ENCODE peak calls at places on chromosomes 3 and 15, in six cellular contexts. One of them, this sample, is unnamed.

GRCh38 chr3:132029182-132029902 is 5.5 kb downstream of the CPNE4 start:
- DNase-seq in epithelial cell of esophagus: peak
- DNase-seq in ovary: peak
- DNase-seq in brain microvascular endothelial cell: peak
- DNase-seq in uterus: peak
- DNase-seq in IMR-90: peak
- DNase-seq in this sample: no peak

GRCh38 chr3:159664011-159664410 is 324.6 kb upstream of the IL12A start:
- DNase-seq in epithelial cell of esophagus: peak
- DNase-seq in ovary: no peak
- DNase-seq in brain microvascular endothelial cell: no peak
- DNase-seq in uterus: no peak
- DNase-seq in IMR-90: peak
- DNase-seq in this sample: no peak

GRCh38 chr3:145798691-145799550 is 362.1 kb downstream of the PLOD2 start:
- DNase-seq in epithelial cell of esophagus: no peak
- DNase-seq in ovary: no peak
- DNase-seq in brain microvascular endothelial cell: no peak
- DNase-seq in uterus: no peak
- DNase-seq in IMR-90: no peak
- DNase-seq in this sample: no peak

GRCh38 chr3:177705976-177706866 is 508.9 kb upstream of the TBL1XR1 start:
- DNase-seq in epithelial cell of esophagus: no peak
- DNase-seq in ovary: peak
- DNase-seq in brain microvascular endothelial cell: peak
- DNase-seq in uterus: peak
- DNase-seq in IMR-90: no peak
- DNase-seq in this sample: no peak

GRCh38 chr3:25428003-25428861 is at the start of gene RARB:
- DNase-seq in epithelial cell of esophagus: peak
- DNase-seq in ovary: peak
- DNase-seq in brain microvascular endothelial cell: peak
- DNase-seq in uterus: peak
- DNase-seq in IMR-90: peak
- DNase-seq in this sample: peak

GRCh38 chr15:40543631-40544294 is 21.1 kb downstream of the CCDC32 start:
- DNase-seq in epithelial cell of esophagus: no peak
- DNase-seq in ovary: no peak
- DNase-seq in brain microvascular endothelial cell: no peak
- DNase-seq in uterus: no peak
- DNase-seq in IMR-90: no peak
- DNase-seq in this sample: no peak

GRCh38 chr3:70543493-70543892 is 231.1 kb upstream of the MDFIC2 start:
- DNase-seq in epithelial cell of esophagus: no peak
- DNase-seq in ovary: no peak
- DNase-seq in brain microvascular endothelial cell: no peak
- DNase-seq in uterus: no peak
- DNase-seq in IMR-90: no peak
- DNase-seq in this sample: no peak

GRCh38 chr3:108518895-108519294 is 8.5 kb upstream of the MYH15 start:
- DNase-seq in epithelial cell of esophagus: peak
- DNase-seq in ovary: no peak
- DNase-seq in brain microvascular endothelial cell: no peak
- DNase-seq in uterus: no peak
- DNase-seq in IMR-90: peak
- DNase-seq in this sample: no peak

GRCh38 chr15:40506964-40507571 is 36.3 kb downstream of the CHST14 start:
- DNase-seq in epithelial cell of esophagus: peak
- DNase-seq in ovary: peak
- DNase-seq in brain microvascular endothelial cell: peak
- DNase-seq in uterus: peak
- DNase-seq in IMR-90: peak
- DNase-seq in this sample: no peak

GRCh38 chr3:58009749-58010535 is 1.7 kb downstream of the FLNB start:
- DNase-seq in epithelial cell of esophagus: peak
- DNase-seq in ovary: no peak
- DNase-seq in brain microvascular endothelial cell: no peak
- DNase-seq in uterus: no peak
- DNase-seq in IMR-90: no peak
- DNase-seq in this sample: no peak

GRCh38 chr3:153274521-153274920 is 112.5 kb downstream of the RAP2B start:
- DNase-seq in epithelial cell of esophagus: no peak
- DNase-seq in ovary: no peak
- DNase-seq in brain microvascular endothelial cell: no peak
- DNase-seq in uterus: no peak
- DNase-seq in IMR-90: no peak
- DNase-seq in this sample: no peak

GRCh38 chr15:89823836-89824606 is 9.4 kb upstream of the ANPEP start:
- DNase-seq in epithelial cell of esophagus: no peak
- DNase-seq in ovary: no peak
- DNase-seq in brain microvascular endothelial cell: no peak
- DNase-seq in uterus: no peak
- DNase-seq in IMR-90: no peak
- DNase-seq in this sample: no peak

GRCh38 chr3:13214847-13215472 is 141.7 kb upstream of the IQSEC1 start:
- DNase-seq in epithelial cell of esophagus: no peak
- DNase-seq in ovary: no peak
- DNase-seq in brain microvascular endothelial cell: no peak
- DNase-seq in uterus: no peak
- DNase-seq in IMR-90: no peak
- DNase-seq in this sample: no peak

GRCh38 chr15:38707802-38708671 is 143.4 kb upstream of the RASGRP1 start:
- DNase-seq in epithelial cell of esophagus: peak
- DNase-seq in ovary: peak
- DNase-seq in brain microvascular endothelial cell: peak
- DNase-seq in uterus: peak
- DNase-seq in IMR-90: peak
- DNase-seq in this sample: no peak

GRCh38 chr3:140711043-140711718 is 33.3 kb downstream of the TRIM42 start:
- DNase-seq in epithelial cell of esophagus: no peak
- DNase-seq in ovary: no peak
- DNase-seq in brain microvascular endothelial cell: no peak
- DNase-seq in uterus: no peak
- DNase-seq in IMR-90: no peak
- DNase-seq in this sample: no peak

GRCh38 chr3:119034256-119035013 is at the start of gene IGSF11:
- DNase-seq in epithelial cell of esophagus: peak
- DNase-seq in ovary: peak
- DNase-seq in brain microvascular endothelial cell: peak
- DNase-seq in uterus: peak
- DNase-seq in IMR-90: peak
- DNase-seq in this sample: peak

GRCh38 chr15:69303337-69304175 is 4.8 kb downstream of the PAQR5 start:
- DNase-seq in epithelial cell of esophagus: no peak
- DNase-seq in ovary: no peak
- DNase-seq in brain microvascular endothelial cell: no peak
- DNase-seq in uterus: no peak
- DNase-seq in IMR-90: peak
- DNase-seq in this sample: no peak
- TF ChIP-seq CTCF in epithelial cell of esophagus: peak
- TF ChIP-seq CTCF in ovary: no peak
- TF ChIP-seq CTCF in brain microvascular endothelial cell: no peak
- TF ChIP-seq CTCF in uterus: no peak
- TF ChIP-seq CTCF in IMR-90: peak
- TF ChIP-seq CTCF in this sample: peak

GRCh38 chr15:60118146-60118545 is 114.0 kb downstream of the FOXB1 start:
- DNase-seq in epithelial cell of esophagus: no peak
- DNase-seq in ovary: no peak
- DNase-seq in brain microvascular endothelial cell: no peak
- DNase-seq in uterus: no peak
- DNase-seq in IMR-90: no peak
- DNase-seq in this sample: no peak
- H3K4me3 ChIP-seq in epithelial cell of esophagus: no peak
- H3K4me3 ChIP-seq in ovary: no peak
- H3K4me3 ChIP-seq in brain microvascular endothelial cell: no peak
- H3K4me3 ChIP-seq in uterus: no peak
- H3K4me3 ChIP-seq in IMR-90: no peak
- H3K4me3 ChIP-seq in this sample: no peak

DNA sequence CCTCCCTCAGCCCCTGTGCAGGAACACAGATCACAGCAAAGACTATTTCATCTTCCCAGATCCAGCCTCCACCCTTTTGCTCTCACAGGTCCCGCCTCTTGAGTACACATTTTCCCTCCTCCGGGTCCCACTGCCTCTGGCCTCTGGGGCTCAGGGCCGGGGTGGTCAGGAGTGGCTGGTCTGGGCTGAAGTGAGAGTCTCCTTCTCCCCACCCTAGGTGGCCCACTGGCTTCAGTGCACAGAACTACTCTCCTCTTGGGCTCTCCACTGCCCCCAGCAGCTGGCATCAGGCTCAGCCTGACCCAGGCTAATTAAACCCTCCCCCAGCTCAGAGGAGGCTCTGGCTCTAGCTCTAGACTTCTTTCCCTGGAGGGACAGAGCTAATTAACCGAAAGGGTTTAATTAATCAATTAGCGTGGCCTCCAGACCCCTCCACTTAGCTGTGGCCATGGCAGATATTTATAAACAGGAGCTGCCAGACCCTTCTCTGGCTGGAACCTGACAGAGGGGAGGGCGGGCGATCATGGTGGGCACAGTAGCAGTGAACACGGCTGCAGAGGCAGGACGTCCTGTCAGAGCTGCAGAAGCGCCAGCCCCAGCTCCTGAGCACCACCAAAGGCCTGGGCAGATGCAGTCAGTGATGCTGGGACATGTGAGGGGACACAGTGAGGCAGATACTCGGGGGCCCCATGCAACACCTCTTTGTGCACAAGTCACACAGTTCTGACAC is 15.1 kb downstream of the DUSP7 start:
- DNase-seq in epithelial cell of esophagus: no peak
- DNase-seq in ovary: no peak
- DNase-seq in brain microvascular endothelial cell: no peak
- DNase-seq in uterus: no peak
- DNase-seq in IMR-90: no peak
- DNase-seq in this sample: no peak
- TF ChIP-seq CTCF in epithelial cell of esophagus: peak
- TF ChIP-seq CTCF in ovary: no peak
- TF ChIP-seq CTCF in brain microvascular endothelial cell: peak
- TF ChIP-seq CTCF in uterus: no peak
- TF ChIP-seq CTCF in IMR-90: peak
- TF ChIP-seq CTCF in this sample: peak

GRCh38 chr3:186646106-186646505 is 5.9 kb downstream of the FETUB start:
- DNase-seq in epithelial cell of esophagus: no peak
- DNase-seq in ovary: no peak
- DNase-seq in brain microvascular endothelial cell: no peak
- DNase-seq in uterus: no peak
- DNase-seq in IMR-90: no peak
- DNase-seq in this sample: no peak

GRCh38 chr3:186640929-186641328 is 730 bp downstream of the FETUB start:
- DNase-seq in epithelial cell of esophagus: no peak
- DNase-seq in ovary: no peak
- DNase-seq in brain microvascular endothelial cell: no peak
- DNase-seq in uterus: no peak
- DNase-seq in IMR-90: no peak
- DNase-seq in this sample: no peak

GRCh38 chr3:186642014-186642413 is 1.8 kb downstream of the FETUB start:
- DNase-seq in epithelial cell of esophagus: no peak
- DNase-seq in ovary: no peak
- DNase-seq in brain microvascular endothelial cell: no peak
- DNase-seq in uterus: no peak
- DNase-seq in IMR-90: no peak
- DNase-seq in this sample: no peak

GRCh38 chr3:186644683-186645082 is 4.5 kb downstream of the FETUB start:
- DNase-seq in epithelial cell of esophagus: peak
- DNase-seq in ovary: no peak
- DNase-seq in brain microvascular endothelial cell: no peak
- DNase-seq in uterus: no peak
- DNase-seq in IMR-90: no peak
- DNase-seq in this sample: no peak

GRCh38 chr3:186643493-186643892 is 3.3 kb downstream of the FETUB start:
- DNase-seq in epithelial cell of esophagus: peak
- DNase-seq in ovary: no peak
- DNase-seq in brain microvascular endothelial cell: no peak
- DNase-seq in uterus: no peak
- DNase-seq in IMR-90: no peak
- DNase-seq in this sample: no peak
- H3K4me3 ChIP-seq in epithelial cell of esophagus: no peak
- H3K4me3 ChIP-seq in ovary: no peak
- H3K4me3 ChIP-seq in brain microvascular endothelial cell: no peak
- H3K4me3 ChIP-seq in uterus: no peak
- H3K4me3 ChIP-seq in IMR-90: no peak
- H3K4me3 ChIP-seq in this sample: no peak

This sample was measured in retinal pigment epithelial cell.